ENCODE peak calls at places on chromosomes 5 and 9, in four cellular contexts. One of them, this sample, is unnamed.
A peak's percentile ranks its signal among the peaks of the same experiment; 100 is the strongest.

GRCh38 chr9:136244116-136244775 is 1.4 kb downstream of the QSOX2 start:
- DNase-seq in K562: no peak
- DNase-seq in GM12878: peak; percentile 76
- DNase-seq in HepG2: peak; percentile 84
- DNase-seq in this sample: no peak

GRCh38 chr5:79330071-79330470 is 94.1 kb downstream of the JMY start:
- DNase-seq in K562: no peak
- DNase-seq in GM12878: no peak
- DNase-seq in HepG2: peak; percentile 4
- DNase-seq in this sample: no peak

GRCh38 chr5:41736641-41737040 is 133.6 kb downstream of the OXCT1 start:
- DNase-seq in K562: no peak
- DNase-seq in GM12878: no peak
- DNase-seq in HepG2: no peak
- DNase-seq in this sample: no peak

GRCh38 chr9:7121055-7121454 is 363.3 kb downstream of the KDM4C start:
- DNase-seq in K562: peak; percentile 20
- DNase-seq in GM12878: peak; percentile 45
- DNase-seq in HepG2: no peak
- DNase-seq in this sample: no peak

GRCh38 chr9:95107976-95108375 is 209.5 kb downstream of the FANCC start:
- DNase-seq in K562: no peak
- DNase-seq in GM12878: no peak
- DNase-seq in HepG2: no peak
- DNase-seq in this sample: no peak

GRCh38 chr5:43676083-43676840 is 73.3 kb downstream of the NNT start:
- DNase-seq in K562: no peak
- DNase-seq in GM12878: no peak
- DNase-seq in HepG2: no peak
- DNase-seq in this sample: no peak

GRCh38 chr9:15374310-15374709 is 48.4 kb upstream of the SNAPC3 start:
- DNase-seq in K562: no peak
- DNase-seq in GM12878: no peak
- DNase-seq in HepG2: no peak
- DNase-seq in this sample: no peak

GRCh38 chr5:80487829-80488708 is at the start of gene FAM151B:
- DNase-seq in K562: no peak
- DNase-seq in GM12878: peak; percentile 60
- DNase-seq in HepG2: peak; percentile 92
- DNase-seq in this sample: peak; percentile 87

GRCh38 chr9:126144215-126144614 is 182.4 kb upstream of the MVB12B start:
- DNase-seq in K562: no peak
- DNase-seq in GM12878: no peak
- DNase-seq in HepG2: no peak
- DNase-seq in this sample: no peak

GRCh38 chr5:158410976-158411375 is 552.0 kb upstream of the CLINT1 start:
- DNase-seq in K562: no peak
- DNase-seq in GM12878: no peak
- DNase-seq in HepG2: no peak
- DNase-seq in this sample: no peak

GRCh38 chr5:144368556-144368955 is 197.9 kb downstream of the KCTD16 start:
- DNase-seq in K562: no peak
- DNase-seq in GM12878: no peak
- DNase-seq in HepG2: no peak
- DNase-seq in this sample: no peak
- TF ChIP-seq SP1 in K562: no peak
- TF ChIP-seq SP1 in GM12878: no peak
- TF ChIP-seq SP1 in HepG2: no peak
- TF ChIP-seq SP1 in this sample: no peak

DNA sequence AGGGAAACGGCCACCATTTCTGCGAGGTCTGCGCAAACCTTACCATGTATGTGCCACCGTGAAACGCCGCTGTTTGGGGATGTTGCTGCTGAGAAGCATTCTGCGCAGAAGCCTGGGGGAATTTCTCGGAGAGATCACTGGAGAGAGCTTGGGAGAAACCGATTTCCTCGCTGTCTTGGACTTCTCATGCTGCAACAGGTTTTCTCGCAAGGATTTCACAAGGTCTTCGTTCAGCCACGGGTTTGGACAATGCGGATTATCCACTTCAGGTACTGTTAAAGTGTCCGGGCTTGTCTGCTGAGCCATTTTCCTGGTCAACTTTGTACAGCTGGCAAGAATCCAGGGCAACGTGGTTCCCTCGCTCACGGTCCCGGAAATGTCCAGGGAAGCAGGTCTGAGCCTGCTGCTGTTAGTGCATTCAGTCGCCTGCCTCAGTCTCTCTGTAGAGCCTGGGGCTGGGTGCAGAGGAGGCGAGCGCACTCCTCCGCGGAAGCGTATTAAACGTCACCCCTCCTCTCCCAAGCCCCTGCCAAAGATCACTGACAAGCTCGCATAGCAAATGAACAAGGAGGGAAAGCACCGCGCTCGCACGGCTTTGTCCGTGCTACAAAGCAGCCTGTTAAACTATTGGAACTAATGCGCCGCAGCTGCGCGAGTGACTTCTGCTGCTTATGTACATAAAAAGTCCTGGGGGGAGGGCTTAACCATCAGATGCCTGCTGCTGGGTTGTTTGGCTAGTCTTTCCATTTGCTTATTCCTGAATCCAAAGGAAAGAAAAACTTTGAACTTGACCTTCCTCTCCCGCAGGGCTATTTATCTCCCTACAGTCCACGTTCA is 125.1 kb downstream of the PDE4D start:
- DNase-seq in K562: no peak
- DNase-seq in GM12878: no peak
- DNase-seq in HepG2: peak; percentile 77
- DNase-seq in this sample: peak; percentile 63
- TF ChIP-seq FOXM1 in K562: no peak
- TF ChIP-seq FOXM1 in GM12878: no peak
- TF ChIP-seq FOXM1 in HepG2: no peak
- TF ChIP-seq FOXM1 in this sample: no peak

DNA sequence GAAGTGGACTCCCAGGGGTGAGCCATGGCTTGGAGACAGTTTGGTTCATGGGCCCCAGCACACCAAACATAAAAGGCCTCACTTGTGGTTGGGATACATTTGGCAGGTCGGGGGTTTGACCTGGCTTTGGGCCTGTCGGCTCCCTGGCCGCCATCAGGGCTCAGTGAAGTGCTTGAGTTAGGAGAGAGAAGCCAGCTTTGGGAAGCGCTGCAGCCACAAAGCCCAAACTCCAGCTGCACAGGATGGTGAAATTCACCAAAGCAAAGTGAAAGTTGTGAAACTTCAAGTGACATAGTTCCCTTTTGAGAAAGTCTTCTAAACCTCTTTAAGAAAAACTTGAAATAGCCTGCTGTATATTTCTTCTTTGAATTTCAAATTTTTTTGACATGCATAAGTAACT is 27.5 kb downstream of the SLC46A2 start:
- DNase-seq in K562: no peak
- DNase-seq in GM12878: no peak
- DNase-seq in HepG2: no peak
- DNase-seq in this sample: no peak
- TF ChIP-seq SP1 in K562: no peak
- TF ChIP-seq SP1 in GM12878: no peak
- TF ChIP-seq SP1 in HepG2: no peak
- TF ChIP-seq SP1 in this sample: no peak

GRCh38 chr5:172123269-172123692 is 64.7 kb downstream of the STK10 start:
- DNase-seq in K562: no peak
- DNase-seq in GM12878: no peak
- DNase-seq in HepG2: peak; percentile 55
- DNase-seq in this sample: peak; percentile 48
- TF ChIP-seq FOXM1 in K562: no peak
- TF ChIP-seq FOXM1 in GM12878: no peak
- TF ChIP-seq FOXM1 in HepG2: no peak
- TF ChIP-seq FOXM1 in this sample: no peak

GRCh38 chr9:99092643-99093491 is 12.0 kb upstream of the TGFBR1 start:
- DNase-seq in K562: peak; percentile 35
- DNase-seq in GM12878: no peak
- DNase-seq in HepG2: no peak
- DNase-seq in this sample: no peak
- TF ChIP-seq SP1 in K562: no peak
- TF ChIP-seq SP1 in GM12878: no peak
- TF ChIP-seq SP1 in HepG2: no peak
- TF ChIP-seq SP1 in this sample: no peak

GRCh38 chr5:53878015-53878414 is 317.6 kb downstream of the NDUFS4 start:
- DNase-seq in K562: no peak
- DNase-seq in GM12878: no peak
- DNase-seq in HepG2: no peak
- DNase-seq in this sample: no peak

GRCh38 chr5:53871050-53871449 is 310.6 kb downstream of the NDUFS4 start:
- DNase-seq in K562: no peak
- DNase-seq in GM12878: no peak
- DNase-seq in HepG2: no peak
- DNase-seq in this sample: no peak

GRCh38 chr5:53877243-53877642 is 316.8 kb downstream of the NDUFS4 start:
- DNase-seq in K562: no peak
- DNase-seq in GM12878: no peak
- DNase-seq in HepG2: no peak
- DNase-seq in this sample: no peak

GRCh38 chr5:53871772-53872171 is 311.3 kb downstream of the NDUFS4 start:
- DNase-seq in K562: no peak
- DNase-seq in GM12878: no peak
- DNase-seq in HepG2: no peak
- DNase-seq in this sample: no peak

GRCh38 chr5:53874409-53874808 is 314.0 kb downstream of the NDUFS4 start:
- DNase-seq in K562: no peak
- DNase-seq in GM12878: no peak
- DNase-seq in HepG2: no peak
- DNase-seq in this sample: peak; percentile 27
- TF ChIP-seq FOXM1 in K562: no peak
- TF ChIP-seq FOXM1 in GM12878: no peak
- TF ChIP-seq FOXM1 in HepG2: no peak
- TF ChIP-seq FOXM1 in this sample: no peak

GRCh38 chr9:37948417-37948980 is 44.6 kb upstream of the SLC25A51 start:
- DNase-seq in K562: no peak
- DNase-seq in GM12878: no peak
- DNase-seq in HepG2: no peak
- DNase-seq in this sample: no peak

GRCh38 chr9:37947431-37947830 is 43.5 kb upstream of the SLC25A51 start:
- DNase-seq in K562: no peak
- DNase-seq in GM12878: no peak
- DNase-seq in HepG2: no peak
- DNase-seq in this sample: no peak

GRCh38 chr9:37949576-37949975 is 45.6 kb upstream of the SLC25A51 start:
- DNase-seq in K562: no peak
- DNase-seq in GM12878: no peak
- DNase-seq in HepG2: no peak
- DNase-seq in this sample: no peak

GRCh38 chr9:37946971-37947370 is 43.0 kb upstream of the SLC25A51 start:
- DNase-seq in K562: no peak
- DNase-seq in GM12878: no peak
- DNase-seq in HepG2: no peak
- DNase-seq in this sample: no peak

GRCh38 chr9:37947987-37948386 is 44.1 kb upstream of the SLC25A51 start:
- DNase-seq in K562: no peak
- DNase-seq in GM12878: no peak
- DNase-seq in HepG2: no peak
- DNase-seq in this sample: no peak
- TF ChIP-seq SP1 in K562: no peak
- TF ChIP-seq SP1 in GM12878: no peak
- TF ChIP-seq SP1 in HepG2: no peak
- TF ChIP-seq SP1 in this sample: no peak

DNA sequence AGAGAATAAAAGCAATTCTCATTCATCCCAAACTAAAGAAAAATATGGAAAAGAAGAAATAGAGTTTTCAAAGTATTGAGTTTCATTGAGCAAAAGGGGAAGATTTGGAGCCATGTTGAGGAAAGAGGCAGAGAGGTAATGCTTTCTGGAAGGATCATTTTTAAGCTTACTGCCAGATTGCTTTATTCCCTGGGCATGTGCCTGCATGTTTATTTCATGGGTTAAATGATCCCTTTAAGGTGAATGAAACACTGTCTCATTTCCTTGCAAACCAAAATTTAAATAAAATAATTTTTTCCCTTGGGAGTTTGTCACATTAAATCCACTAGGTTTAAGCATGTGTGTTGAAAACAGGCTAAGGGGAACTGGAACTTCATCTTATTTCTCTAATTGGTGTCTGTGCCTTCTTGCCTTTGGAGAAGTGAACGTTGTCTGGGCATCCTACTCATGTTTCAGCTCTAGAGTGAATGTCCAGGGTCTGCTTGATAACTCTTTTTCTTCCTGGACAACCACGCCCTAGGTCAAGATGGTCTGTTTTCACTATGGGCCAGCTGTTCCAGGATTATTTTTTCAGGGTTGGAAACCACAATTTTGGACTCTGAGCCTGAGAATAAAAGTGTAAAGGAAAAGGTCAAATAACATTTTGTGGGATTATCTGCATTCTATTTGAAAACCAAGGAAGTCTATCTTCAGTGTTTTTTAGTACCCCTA is 114.1 kb upstream of the ELL2 start:
- DNase-seq in K562: no peak
- DNase-seq in GM12878: no peak
- DNase-seq in HepG2: no peak
- DNase-seq in this sample: no peak
- TF ChIP-seq FOXM1 in K562: no peak
- TF ChIP-seq FOXM1 in GM12878: no peak
- TF ChIP-seq FOXM1 in HepG2: no peak
- TF ChIP-seq FOXM1 in this sample: no peak

This sample was measured in HEK293T.